ENCODE peak calls at places on chromosomes 5 and 9, in ten cellular contexts. O is colonic mucosa; V is left ventricle myocardium inferior; Z is CD4-positive, CD25-positive, alpha-beta regulatory T cell; C is stomach; P is Peyer's patch; M is cardiac muscle cell; B is IMR-90; T is gastrocnemius medialis; U is esophagus squamous epithelium. Q is an unnamed sample.

GRCh38 chr5:33343661-33344327 is 97.0 kb upstream of the TARS1 start:
- DNase-seq in O (no peak), V (no peak), Z (no peak), C (no peak), P (no peak), M (peak), B (peak), T (no peak), U (no peak), Q (no peak)

GRCh38 chr5:158881076-158881880 is 218.4 kb downstream of the EBF1 start:
- DNase-seq in O (no peak), V (no peak), Z (no peak), C (no peak), P (no peak), M (no peak), B (no peak), T (no peak), U (no peak), Q (no peak)

GRCh38 chr5:2857837-2858236 is 106.4 kb upstream of the IRX2 start:
- DNase-seq in O (no peak), V (no peak), Z (no peak), C (no peak), P (no peak), M (no peak), B (no peak), T (no peak), U (no peak), Q (no peak)

GRCh38 chr9:85228111-85228855 is 513.5 kb downstream of the AGTPBP1 start:
- DNase-seq in O (no peak), V (no peak), Z (no peak), C (no peak), P (no peak), M (no peak), B (no peak), T (no peak), U (no peak), Q (no peak)

GRCh38 chr5:74693176-74693575 is 8.1 kb downstream of the HEXB start:
- DNase-seq in O (no peak), V (no peak), Z (no peak), C (no peak), P (no peak), M (no peak), B (peak), T (no peak), U (no peak), Q (no peak)

GRCh38 chr9:89678394-89679005 is 73.7 kb downstream of the GADD45G start:
- DNase-seq in O (no peak), V (no peak), Z (no peak), C (no peak), P (no peak), M (no peak), B (no peak), T (no peak), U (no peak), Q (no peak)

GRCh38 chr5:141889282-141889871 is 11.2 kb upstream of the PCDH1 start:
- DNase-seq in O (no peak), V (no peak), Z (no peak), C (no peak), P (no peak), M (peak), B (no peak), T (no peak), U (no peak), Q (no peak)

GRCh38 chr9:74609671-74610416 is 112.7 kb downstream of the RORB start:
- DNase-seq in O (no peak), V (no peak), Z (no peak), C (no peak), P (no peak), M (peak), B (no peak), T (no peak), U (no peak), Q (no peak)

GRCh38 chr9:136013524-136014034 is 52.4 kb upstream of the UBAC1 start:
- DNase-seq in O (no peak), V (peak), Z (no peak), C (no peak), P (no peak), M (no peak), B (no peak), T (no peak), U (no peak), Q (no peak)

GRCh38 chr9:76269789-76270188 is 124.4 kb downstream of the RFK start:
- DNase-seq in O (no peak), V (no peak), Z (no peak), C (no peak), P (no peak), M (peak), B (peak), T (no peak), U (no peak), Q (no peak)

DNA sequence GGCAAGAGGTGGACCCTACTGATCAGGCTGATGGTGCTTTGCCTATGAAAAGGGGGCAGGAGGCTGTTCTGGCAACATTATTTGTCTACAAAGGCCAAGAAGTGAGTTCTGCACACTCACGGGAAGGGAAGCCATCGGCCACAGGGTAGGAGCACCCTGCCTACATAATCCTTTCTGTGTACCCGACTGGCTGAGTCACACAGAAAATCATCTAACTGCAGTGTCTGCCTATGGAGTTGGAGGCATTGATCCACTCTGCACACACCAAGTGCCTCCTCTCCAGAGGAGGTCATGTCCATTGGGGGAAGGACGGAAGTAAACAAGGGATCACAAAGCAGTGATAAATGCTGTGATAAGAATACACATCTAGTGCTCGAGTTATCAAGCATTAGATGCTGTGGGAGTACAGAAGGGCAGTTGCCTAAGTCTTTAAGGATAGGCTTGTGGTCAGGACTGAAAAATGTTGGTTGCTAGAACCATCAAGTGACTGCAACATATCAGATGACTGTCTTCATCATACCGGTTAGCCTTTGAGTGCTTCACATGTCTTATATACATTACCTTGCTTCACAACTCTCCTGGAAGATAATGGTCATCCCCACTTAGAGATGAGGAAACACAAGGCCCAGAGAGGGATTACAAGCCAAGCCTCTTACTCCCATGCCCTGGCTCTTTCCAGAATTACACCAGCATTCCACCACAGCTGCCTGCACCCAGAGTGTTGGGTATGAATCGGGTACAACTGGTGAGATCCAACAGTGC is 1.3 kb upstream of the SLC2A8 start:
- DNase-seq in O (no peak), V (no peak), Z (no peak), C (no peak), P (no peak), M (no peak), B (no peak), T (no peak), U (no peak), Q (no peak)
- H3K4me3 ChIP-seq in O (peak), V (peak), Z (no peak), C (peak), P (peak), M (peak), B (no peak), T (peak), U (peak), Q (peak)

GRCh38 chr5:177495243-177496060 is 2.0 kb downstream of the PDLIM7 start:
- DNase-seq in O (peak), V (peak), Z (no peak), C (peak), P (peak), M (peak), B (peak), T (no peak), U (no peak), Q (peak)
- H3K27ac ChIP-seq in O (peak), V (peak), Z (no peak), C (peak), P (peak), M (peak), B (peak), T (peak), U (peak), Q (peak)

GRCh38 chr9:112541690-112542089 is 55.1 kb downstream of the KIAA1958 start:
- DNase-seq in O (no peak), V (no peak), Z (no peak), C (no peak), P (no peak), M (peak), B (peak), T (no peak), U (no peak), Q (no peak)
- H3K4me3 ChIP-seq in O (no peak), V (no peak), Z (no peak), C (no peak), P (no peak), M (no peak), B (no peak), T (no peak), U (no peak), Q (no peak)

GRCh38 chr9:108867829-108868228 is 5.8 kb downstream of the ACTL7A start:
- DNase-seq in O (no peak), V (no peak), Z (no peak), C (no peak), P (no peak), M (no peak), B (no peak), T (no peak), U (no peak), Q (no peak)

GRCh38 chr9:108865037-108865436 is 3.0 kb downstream of the ACTL7A start:
- DNase-seq in O (no peak), V (no peak), Z (no peak), C (no peak), P (no peak), M (no peak), B (no peak), T (no peak), U (no peak), Q (no peak)

GRCh38 chr9:108864446-108864845 is 2.4 kb downstream of the ACTL7A start:
- DNase-seq in O (no peak), V (no peak), Z (no peak), C (no peak), P (no peak), M (no peak), B (no peak), T (no peak), U (no peak), Q (no peak)

GRCh38 chr9:108866001-108866420 is 3.9 kb downstream of the ACTL7A start:
- DNase-seq in O (no peak), V (no peak), Z (no peak), C (no peak), P (no peak), M (no peak), B (no peak), T (no peak), U (no peak), Q (no peak)

DNA sequence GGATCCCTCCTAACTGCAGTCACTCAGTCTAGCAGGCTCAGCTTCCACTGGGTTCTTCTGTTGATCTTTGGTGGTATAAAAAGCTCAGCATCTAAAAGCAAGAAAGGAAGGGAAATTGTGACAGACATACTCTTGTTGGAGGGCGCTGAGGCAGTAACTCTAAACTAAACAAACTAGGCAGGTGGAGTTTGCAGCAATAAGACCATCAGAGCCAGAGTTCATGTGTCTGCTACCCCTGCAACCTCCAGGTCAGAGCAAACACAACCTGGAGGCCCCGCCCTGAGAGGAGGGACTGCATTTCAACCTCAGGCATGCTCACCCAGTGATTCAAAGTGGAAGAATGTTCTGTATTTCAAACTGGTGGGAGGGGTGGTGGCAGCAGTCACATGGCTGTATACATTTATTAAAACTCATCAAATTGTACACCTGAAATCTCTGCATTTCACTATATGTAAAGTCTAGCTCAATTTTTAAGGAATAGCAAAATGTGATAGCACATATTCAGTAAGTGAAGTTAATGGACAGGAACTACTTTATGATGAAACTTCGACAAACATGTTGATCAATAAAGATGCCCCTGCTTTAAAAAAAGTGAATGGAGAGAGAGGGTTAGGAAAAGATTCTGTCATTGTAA is 7.1 kb downstream of the ACTL7A start:
- DNase-seq in O (no peak), V (no peak), Z (no peak), C (no peak), P (no peak), M (peak), B (peak), T (no peak), U (no peak), Q (no peak)
- H3K27ac ChIP-seq in O (no peak), V (no peak), Z (no peak), C (no peak), P (no peak), M (no peak), B (no peak), T (no peak), U (no peak), Q (no peak)

DNA sequence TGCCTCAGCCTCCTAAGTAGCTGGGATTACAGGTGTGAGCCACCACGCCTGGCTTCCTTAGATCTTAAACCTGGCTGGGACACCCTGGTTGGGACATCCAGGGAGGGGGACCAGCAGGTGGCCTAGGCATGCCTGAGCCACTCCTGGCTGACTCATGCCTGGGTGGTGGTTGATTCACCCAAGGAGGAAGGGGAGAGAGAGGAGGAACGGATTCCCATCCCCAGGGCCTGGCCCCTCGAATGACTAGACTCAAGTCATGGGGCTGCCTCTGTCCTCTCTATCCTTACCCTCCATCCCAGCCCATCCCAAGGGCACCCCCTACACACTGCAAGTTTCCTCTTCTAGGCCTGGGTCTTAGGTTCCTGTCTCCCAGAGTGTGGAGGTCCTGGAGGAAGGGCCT is 12.7 kb downstream of the EEIG1 start:
- DNase-seq in O (peak), V (peak), Z (peak), C (peak), P (peak), M (no peak), B (peak), T (no peak), U (no peak), Q (no peak)
- H3K4me3 ChIP-seq in O (no peak), V (no peak), Z (peak), C (no peak), P (no peak), M (no peak), B (no peak), T (no peak), U (no peak), Q (no peak)

DNA sequence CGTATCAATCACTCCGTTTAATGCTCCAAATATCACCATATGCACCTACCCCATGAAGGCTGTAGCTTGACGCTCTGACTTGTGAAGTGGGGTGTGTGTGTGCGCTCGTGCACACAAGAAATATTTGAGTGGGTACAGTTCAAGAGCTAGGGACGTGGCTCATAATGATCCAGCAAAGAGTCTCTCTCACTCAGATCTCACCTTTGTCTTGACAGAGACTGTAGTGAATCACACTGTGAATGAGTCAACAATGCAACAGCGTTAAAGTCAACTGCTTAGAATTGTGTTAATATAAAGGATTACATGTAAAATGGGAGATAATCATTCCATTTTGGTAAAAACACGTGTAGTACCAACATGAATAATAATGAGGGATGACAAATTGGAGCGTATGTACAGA is 119.4 kb downstream of the MED27 start:
- DNase-seq in O (no peak), V (no peak), Z (no peak), C (no peak), P (no peak), M (no peak), B (peak), T (no peak), U (no peak), Q (no peak)
- H3K27ac ChIP-seq in O (no peak), V (no peak), Z (no peak), C (no peak), P (no peak), M (no peak), B (no peak), T (no peak), U (no peak), Q (no peak)

GRCh38 chr5:147805030-147805454 is 22.5 kb upstream of the JAKMIP2 start:
- DNase-seq in O (no peak), V (no peak), Z (no peak), C (no peak), P (peak), M (peak), B (no peak), T (no peak), U (no peak), Q (no peak)

GRCh38 chr5:147809830-147810666 is 21.4 kb downstream of the SPINK1 start:
- DNase-seq in O (no peak), V (no peak), Z (no peak), C (no peak), P (no peak), M (no peak), B (no peak), T (no peak), U (no peak), Q (no peak)

GRCh38 chr5:147801461-147801860 is 18.9 kb upstream of the JAKMIP2 start:
- DNase-seq in O (no peak), V (no peak), Z (no peak), C (no peak), P (no peak), M (no peak), B (no peak), T (no peak), U (no peak), Q (no peak)

GRCh38 chr5:147803941-147804717 is 21.6 kb upstream of the JAKMIP2 start:
- DNase-seq in O (no peak), V (no peak), Z (no peak), C (no peak), P (no peak), M (no peak), B (no peak), T (no peak), U (no peak), Q (no peak)
- H3K4me3 ChIP-seq in O (no peak), V (no peak), Z (no peak), C (no peak), P (no peak), M (no peak), B (no peak), T (no peak), U (no peak), Q (no peak)

DNA sequence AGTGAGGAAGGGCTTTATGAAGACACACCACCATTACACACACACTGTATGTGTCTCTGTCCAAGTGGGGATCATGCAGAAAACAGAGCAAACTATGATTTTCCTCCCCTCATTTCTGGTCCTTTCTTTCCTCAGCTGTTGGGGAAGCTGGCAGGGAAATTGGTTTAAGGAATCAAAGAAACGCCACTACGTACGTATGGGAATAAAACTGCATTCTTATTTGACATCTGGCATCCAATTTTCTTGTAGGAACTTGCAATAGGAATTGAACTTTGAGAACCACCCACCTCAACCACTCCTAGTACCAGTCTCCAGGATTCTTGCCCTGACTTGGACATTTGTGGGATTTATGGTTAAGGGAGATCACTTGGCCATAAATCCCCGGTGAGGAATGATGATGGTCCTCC is 125.8 kb downstream of the PDE4D start:
- DNase-seq in O (no peak), V (no peak), Z (no peak), C (no peak), P (no peak), M (peak), B (no peak), T (no peak), U (no peak), Q (no peak)
- H3K27ac ChIP-seq in O (peak), V (no peak), Z (no peak), C (peak), P (peak), M (no peak), B (no peak), T (no peak), U (peak), Q (no peak)

DNA sequence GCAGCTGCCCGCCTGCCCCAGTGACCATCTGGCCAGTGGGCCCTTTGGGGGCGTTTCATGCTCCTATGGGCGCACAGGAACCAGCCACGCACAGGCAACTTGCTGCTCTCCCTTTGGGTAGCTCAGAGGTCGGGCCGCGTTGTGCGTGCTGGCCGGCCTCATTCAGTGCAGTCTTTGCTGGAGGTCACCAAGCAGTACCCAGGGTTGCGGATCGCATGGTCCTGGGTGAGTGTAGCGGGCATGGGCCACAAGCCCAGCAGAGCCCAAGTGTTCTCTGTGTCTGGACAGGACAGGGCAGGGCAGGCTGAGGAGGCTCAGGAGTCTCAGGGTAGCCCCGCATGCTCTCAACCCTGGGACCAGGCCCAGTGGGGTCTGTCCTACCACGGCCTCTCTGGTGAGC is 9.9 kb upstream of the MRNIP start:
- DNase-seq in O (no peak), V (no peak), Z (no peak), C (no peak), P (no peak), M (no peak), B (no peak), T (no peak), U (no peak), Q (no peak)
- H3K4me3 ChIP-seq in O (no peak), V (no peak), Z (no peak), C (no peak), P (no peak), M (no peak), B (no peak), T (no peak), U (no peak), Q (no peak)

Q was measured in heart right ventricle.